ENCODE peak calls at places on chromosome 16, in ten cellular contexts. B, I, F, G, C, H, N, X, S and Q are unnamed samples.

GRCh38 chr16:28304214-28304613 is 11.9 kb downstream of the SBK1 start:
- DNase-seq in B (peak; percentile 41), I (peak; percentile 48), F (no peak), G (no peak), C (no peak), H (no peak), N (no peak), X (peak; percentile 12), S (peak; percentile 40), Q (no peak)

GRCh38 chr16:4360538-4361021 is 9.5 kb upstream of the PAM16 start:
- DNase-seq in B (no peak), I (no peak), F (no peak), G (no peak), C (peak; percentile 67), H (no peak), N (no peak), X (no peak), S (no peak), Q (no peak)

GRCh38 chr16:57165923-57166322 is 19.9 kb downstream of the PSME3IP1 start:
- DNase-seq in B (no peak), I (no peak), F (no peak), G (no peak), C (no peak), H (no peak), N (peak; percentile 17), X (peak; percentile 32), S (peak; percentile 43), Q (no peak)

GRCh38 chr16:27455700-27456099 is 53.7 kb downstream of the IL21R start:
- DNase-seq in B (no peak), I (no peak), F (no peak), G (no peak), C (no peak), H (peak; percentile 30), N (peak; percentile 83), X (no peak), S (no peak), Q (no peak)

GRCh38 chr16:89040391-89040790 is 53.3 kb upstream of the ACSF3 start:
- DNase-seq in B (no peak), I (no peak), F (no peak), G (no peak), C (peak; percentile 39), H (no peak), N (no peak), X (no peak), S (no peak), Q (no peak)

GRCh38 chr16:9092963-9093477 is 1.6 kb downstream of the HAPSTR1 start:
- DNase-seq in B (no peak), I (no peak), F (no peak), G (no peak), C (peak; percentile 79), H (peak; percentile 62), N (no peak), X (peak; percentile 73), S (no peak), Q (no peak)

GRCh38 chr16:4402439-4403132 is 13.8 kb downstream of the CORO7 start:
- DNase-seq in B (peak; percentile 84), I (peak; percentile 45), F (peak; percentile 35), G (peak; percentile 87), C (peak; percentile 95), H (peak; percentile 91), N (peak; percentile 29), X (peak; percentile 79), S (peak; percentile 62), Q (peak; percentile 79)

GRCh38 chr16:22163806-22164205 is 1.5 kb downstream of the SDR42E2 start:
- DNase-seq in B (no peak), I (peak; percentile 62), F (no peak), G (no peak), C (no peak), H (no peak), N (no peak), X (no peak), S (no peak), Q (no peak)

GRCh38 chr16:11190585-11191565 is 65.1 kb downstream of the SOCS1 start:
- DNase-seq in B (no peak), I (no peak), F (no peak), G (no peak), C (no peak), H (no peak), N (peak; percentile 68), X (no peak), S (peak; percentile 62), Q (no peak)

GRCh38 chr16:86298166-86299131 is 211.9 kb upstream of the FOXF1 start:
- DNase-seq in B (no peak), I (no peak), F (no peak), G (no peak), C (no peak), H (no peak), N (no peak), X (peak; percentile 8), S (peak; percentile 88), Q (no peak)

GRCh38 chr16:22977294-22977697 is 163.3 kb downstream of the HS3ST2 start:
- DNase-seq in B (no peak), I (peak; percentile 39), F (peak; percentile 23), G (no peak), C (no peak), H (no peak), N (peak; percentile 26), X (no peak), S (no peak), Q (no peak)

GRCh38 chr16:2829501-2830354 is at the start of gene ZG16B:
- DNase-seq in B (no peak), I (peak; percentile 51), F (no peak), G (no peak), C (peak; percentile 55), H (peak; percentile 48), N (no peak), X (no peak), S (no peak), Q (no peak)

GRCh38 chr16:55061126-55061525 is 130.5 kb downstream of the IRX5 start:
- DNase-seq in B (no peak), I (no peak), F (no peak), G (no peak), C (no peak), H (no peak), N (no peak), X (no peak), S (no peak), Q (no peak)

GRCh38 chr16:56353054-56353921 is 72.1 kb downstream of the AMFR start:
- DNase-seq in B (no peak), I (no peak), F (no peak), G (peak; percentile 33), C (peak; percentile 72), H (peak; percentile 52), N (no peak), X (no peak), S (no peak), Q (peak; percentile 11)

GRCh38 chr16:10335681-10336080 is 50.2 kb upstream of the ATF7IP2 start:
- DNase-seq in B (no peak), I (no peak), F (no peak), G (no peak), C (no peak), H (no peak), N (no peak), X (no peak), S (no peak), Q (no peak)

GRCh38 chr16:82439678-82440293 is 187.0 kb upstream of the CDH13 start:
- DNase-seq in B (no peak), I (peak; percentile 9), F (peak; percentile 12), G (no peak), C (no peak), H (no peak), N (no peak), X (no peak), S (peak; percentile 4), Q (no peak)
- TF ChIP-seq CTCF in B (peak; percentile 43), I (peak; percentile 57), F (peak; percentile 65), G (peak; percentile 26), C (no peak), H (no peak), N (peak; percentile 50), X (no peak), S (peak; percentile 37), Q (no peak)

GRCh38 chr16:49890876-49891275 is 35.0 kb upstream of the ZNF423 start:
- DNase-seq in B (no peak), I (no peak), F (no peak), G (no peak), C (no peak), H (no peak), N (no peak), X (peak; percentile 55), S (no peak), Q (no peak)
- TF ChIP-seq CTCF in B (peak; percentile 41), I (peak; percentile 53), F (peak; percentile 41), G (no peak), C (no peak), H (peak; percentile 8), N (no peak), X (no peak), S (no peak), Q (no peak)

GRCh38 chr16:15846510-15846909 is 10.3 kb downstream of the MYH11 start:
- DNase-seq in B (no peak), I (no peak), F (no peak), G (no peak), C (no peak), H (no peak), N (no peak), X (no peak), S (no peak), Q (no peak)
- TF ChIP-seq CTCF in B (no peak), I (no peak), F (no peak), G (no peak), C (no peak), H (no peak), N (no peak), X (no peak), S (no peak), Q (no peak)

GRCh38 chr16:81574168-81574567 is 129.6 kb downstream of the CMIP start:
- DNase-seq in B (no peak), I (no peak), F (no peak), G (no peak), C (no peak), H (no peak), N (no peak), X (no peak), S (no peak), Q (no peak)

GRCh38 chr16:81575307-81575706 is 130.7 kb downstream of the CMIP start:
- DNase-seq in B (no peak), I (peak; percentile 73), F (no peak), G (no peak), C (no peak), H (no peak), N (no peak), X (no peak), S (no peak), Q (no peak)

GRCh38 chr16:81571592-81572230 is 127.1 kb downstream of the CMIP start:
- DNase-seq in B (no peak), I (no peak), F (no peak), G (no peak), C (no peak), H (no peak), N (no peak), X (no peak), S (no peak), Q (no peak)

GRCh38 chr16:81575834-81576233 is 131.2 kb downstream of the CMIP start:
- DNase-seq in B (no peak), I (no peak), F (no peak), G (no peak), C (no peak), H (no peak), N (no peak), X (no peak), S (no peak), Q (no peak)

DNA sequence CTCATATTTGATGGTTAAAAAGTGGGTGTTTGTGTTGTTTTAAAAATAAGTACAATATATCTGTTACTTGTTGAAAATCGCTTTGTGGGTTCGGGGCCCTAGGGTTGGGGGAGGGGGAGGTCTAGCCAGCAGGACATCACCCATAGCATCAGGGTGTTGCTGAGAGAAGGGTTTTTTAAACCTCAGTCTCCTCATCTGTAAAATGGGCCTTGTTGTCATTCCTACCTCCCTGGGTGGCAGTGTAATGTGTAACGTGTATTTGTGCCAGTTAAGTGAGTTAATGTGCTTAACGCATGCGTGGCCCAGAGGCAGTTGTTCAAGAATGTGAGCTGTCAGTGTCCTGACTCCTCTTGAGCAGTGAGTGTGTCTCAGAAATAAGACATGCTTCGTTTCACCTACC is 128.9 kb downstream of the CMIP start:
- DNase-seq in B (no peak), I (no peak), F (no peak), G (no peak), C (no peak), H (no peak), N (no peak), X (no peak), S (no peak), Q (no peak)
- TF ChIP-seq CTCF in B (no peak), I (no peak), F (no peak), G (no peak), C (no peak), H (no peak), N (no peak), X (no peak), S (no peak), Q (no peak)